ENCODE peak calls at places on chromosomes 1 and 21, in six cellular contexts. N is AG08396, J is Calu3, Z is AG09309, G is iris pigment epithelial cell, I is fibroblast of the conjunctiva. S is an unnamed sample.

GRCh38 chr1:173717238-173717637 is 2.5 kb downstream of the KLHL20 start:
- DNase-seq in N (no peak), J (peak; percentile 37), Z (no peak), G (no peak), I (no peak), S (no peak)

GRCh38 chr1:68202239-68202832 is 30.0 kb downstream of the WLS start:
- DNase-seq in N (peak; percentile 48), J (no peak), Z (peak; percentile 21), G (peak; percentile 66), I (peak; percentile 44), S (no peak)

GRCh38 chr1:59750612-59751395 is 63.9 kb upstream of the HOOK1 start:
- DNase-seq in N (peak; percentile 55), J (peak; percentile 40), Z (peak; percentile 65), G (peak; percentile 95), I (peak; percentile 76), S (no peak)

GRCh38 chr1:231387770-231388669 is 34.1 kb downstream of the EGLN1 start:
- DNase-seq in N (no peak), J (no peak), Z (no peak), G (peak; percentile 30), I (no peak), S (peak; percentile 29)

GRCh38 chr1:61322008-61322744 is 239.8 kb downstream of the NFIA start:
- DNase-seq in N (no peak), J (no peak), Z (no peak), G (no peak), I (no peak), S (no peak)

GRCh38 chr1:168623003-168623828 is 46.8 kb downstream of the XCL1 start:
- DNase-seq in N (peak; percentile 26), J (peak; percentile 64), Z (peak; percentile 31), G (peak; percentile 87), I (peak; percentile 38), S (no peak)

GRCh38 chr1:108886292-108886691 is 9.5 kb downstream of the GPSM2 start:
- DNase-seq in N (no peak), J (no peak), Z (no peak), G (no peak), I (no peak), S (no peak)

GRCh38 chr1:59061876-59062275 is 235.0 kb upstream of the FGGY start:
- DNase-seq in N (peak; percentile 80), J (no peak), Z (peak; percentile 85), G (peak; percentile 98), I (peak; percentile 92), S (peak; percentile 41)

GRCh38 chr1:56927171-56927570 is 38.6 kb downstream of the C8B start:
- DNase-seq in N (no peak), J (no peak), Z (no peak), G (no peak), I (no peak), S (no peak)

GRCh38 chr21:30234050-30234449 is 18.2 kb upstream of the CLDN8 start:
- DNase-seq in N (no peak), J (no peak), Z (no peak), G (no peak), I (no peak), S (no peak)

GRCh38 chr1:208204779-208205178 is 39.4 kb downstream of the PLXNA2 start:
- DNase-seq in N (no peak), J (no peak), Z (no peak), G (no peak), I (no peak), S (no peak)

GRCh38 chr1:173333581-173333980 is 126.5 kb upstream of the TNFSF4 start:
- DNase-seq in N (peak; percentile 21), J (no peak), Z (no peak), G (peak; percentile 71), I (no peak), S (no peak)

GRCh38 chr1:8315573-8316475 is 2.1 kb upstream of the SLC45A1 start:
- DNase-seq in N (no peak), J (peak; percentile 13), Z (no peak), G (no peak), I (no peak), S (no peak)

GRCh38 chr1:97033949-97034348 is 312.4 kb downstream of the PTBP2 start:
- DNase-seq in N (no peak), J (no peak), Z (no peak), G (no peak), I (no peak), S (no peak)

GRCh38 chr1:152969036-152969435 is 1.4 kb upstream of the SPRR4 start:
- DNase-seq in N (no peak), J (no peak), Z (no peak), G (no peak), I (no peak), S (no peak)

S was measured in Kasumi-1.